ENCODE peak calls at places on chromosomes 12 and 14, in four cellular contexts. One of them, this sample, is unnamed.

GRCh38 chr12:30687265-30687986 is 8.2 kb downstream of the IPO8 start:
- DNase-seq in HepG2: peak; percentile 8
- DNase-seq in GM12878: no peak
- DNase-seq in K562: no peak
- DNase-seq in this sample: no peak

GRCh38 chr14:92546347-92547053 is 32.9 kb downstream of the RIN3 start:
- DNase-seq in HepG2: no peak
- DNase-seq in GM12878: no peak
- DNase-seq in K562: no peak
- DNase-seq in this sample: no peak

GRCh38 chr12:51846911-51847829 is 1.3 kb downstream of the FIGNL2 start:
- DNase-seq in HepG2: no peak
- DNase-seq in GM12878: no peak
- DNase-seq in K562: no peak
- DNase-seq in this sample: peak; percentile 64

GRCh38 chr12:12505544-12506501 is 56.8 kb downstream of the DUSP16 start:
- DNase-seq in HepG2: peak; percentile 53
- DNase-seq in GM12878: peak; percentile 94
- DNase-seq in K562: peak; percentile 29
- DNase-seq in this sample: no peak

GRCh38 chr14:21734457-21735074 is 60.9 kb upstream of the OR4E1 start:
- DNase-seq in HepG2: peak; percentile 75
- DNase-seq in GM12878: peak; percentile 12
- DNase-seq in K562: peak; percentile 58
- DNase-seq in this sample: no peak

GRCh38 chr14:72892103-72892878 is 1.6 kb downstream of the DPF3 start:
- DNase-seq in HepG2: no peak
- DNase-seq in GM12878: no peak
- DNase-seq in K562: peak; percentile 17
- DNase-seq in this sample: peak; percentile 54

GRCh38 chr12:106181416-106182114 is 42.8 kb upstream of the NUAK1 start:
- DNase-seq in HepG2: no peak
- DNase-seq in GM12878: no peak
- DNase-seq in K562: no peak
- DNase-seq in this sample: no peak

GRCh38 chr12:75944097-75944904 is 87.3 kb downstream of the PHLDA1 start:
- DNase-seq in HepG2: peak; percentile 97
- DNase-seq in GM12878: peak; percentile 54
- DNase-seq in K562: peak; percentile 69
- DNase-seq in this sample: no peak

GRCh38 chr14:37179896-37180502 is 7.6 kb upstream of the SLC25A21 start:
- DNase-seq in HepG2: no peak
- DNase-seq in GM12878: no peak
- DNase-seq in K562: no peak
- DNase-seq in this sample: no peak

GRCh38 chr12:4934651-4935050 is 24.9 kb downstream of the KCNA1 start:
- DNase-seq in HepG2: no peak
- DNase-seq in GM12878: no peak
- DNase-seq in K562: no peak
- DNase-seq in this sample: no peak

GRCh38 chr12:42666671-42667243 is 77.2 kb upstream of the PRICKLE1 start:
- DNase-seq in HepG2: no peak
- DNase-seq in GM12878: no peak
- DNase-seq in K562: peak; percentile 2
- DNase-seq in this sample: no peak

GRCh38 chr14:54567224-54567633 is 301 bp downstream of the SAMD4A start:
- DNase-seq in HepG2: no peak
- DNase-seq in GM12878: no peak
- DNase-seq in K562: peak; percentile 28
- DNase-seq in this sample: peak; percentile 54

GRCh38 chr14:22427771-22428228 is 161.2 kb downstream of the DAD1 start:
- DNase-seq in HepG2: peak; percentile 81
- DNase-seq in GM12878: no peak
- DNase-seq in K562: no peak
- DNase-seq in this sample: no peak

GRCh38 chr14:96095581-96096476 is 56.7 kb downstream of the C14orf132 start:
- DNase-seq in HepG2: peak; percentile 55
- DNase-seq in GM12878: no peak
- DNase-seq in K562: no peak
- DNase-seq in this sample: no peak

GRCh38 chr12:116125981-116126566 is 151.4 kb downstream of the MED13L start:
- DNase-seq in HepG2: no peak
- DNase-seq in GM12878: no peak
- DNase-seq in K562: no peak
- DNase-seq in this sample: no peak

GRCh38 chr14:40447032-40447431 is 1014.8 kb upstream of the FBXO33 start:
- DNase-seq in HepG2: no peak
- DNase-seq in GM12878: no peak
- DNase-seq in K562: no peak
- DNase-seq in this sample: no peak

GRCh38 chr12:57131896-57132744 is 3.8 kb downstream of the LRP1 start:
- DNase-seq in HepG2: no peak
- DNase-seq in GM12878: no peak
- DNase-seq in K562: no peak
- DNase-seq in this sample: no peak

GRCh38 chr12:29428630-29429029 is 47.7 kb upstream of the ERGIC2 start:
- DNase-seq in HepG2: no peak
- DNase-seq in GM12878: peak; percentile 34
- DNase-seq in K562: peak; percentile 6
- DNase-seq in this sample: no peak

GRCh38 chr12:88416786-88417185 is 163.5 kb downstream of the KITLG start:
- DNase-seq in HepG2: no peak
- DNase-seq in GM12878: no peak
- DNase-seq in K562: no peak
- DNase-seq in this sample: no peak

GRCh38 chr14:69090187-69090789 is 62.6 kb downstream of the DCAF5 start:
- DNase-seq in HepG2: peak; percentile 33
- DNase-seq in GM12878: no peak
- DNase-seq in K562: peak; percentile 27
- DNase-seq in this sample: peak; percentile 27

GRCh38 chr12:84922721-84923120 is 10.1 kb upstream of the SLC6A15 start:
- DNase-seq in HepG2: no peak
- DNase-seq in GM12878: no peak
- DNase-seq in K562: no peak
- DNase-seq in this sample: no peak

GRCh38 chr14:36657409-36658090 is 4.1 kb upstream of the PAX9 start:
- DNase-seq in HepG2: no peak
- DNase-seq in GM12878: no peak
- DNase-seq in K562: no peak
- DNase-seq in this sample: peak; percentile 58

GRCh38 chr12:54159140-54159539 is 29.6 kb downstream of the SMUG1 start:
- DNase-seq in HepG2: peak; percentile 61
- DNase-seq in GM12878: peak; percentile 7
- DNase-seq in K562: peak; percentile 86
- DNase-seq in this sample: peak; percentile 85

GRCh38 chr12:15705606-15706005 is 83.6 kb downstream of the EPS8 start:
- DNase-seq in HepG2: no peak
- DNase-seq in GM12878: no peak
- DNase-seq in K562: no peak
- DNase-seq in this sample: no peak

GRCh38 chr12:24955389-24955788 is 6.5 kb upstream of the BCAT1 start:
- DNase-seq in HepG2: no peak
- DNase-seq in GM12878: no peak
- DNase-seq in K562: no peak
- DNase-seq in this sample: no peak

GRCh38 chr14:58243790-58244555 is 670 bp upstream of the PSMA3 start:
- DNase-seq in HepG2: peak; percentile 54
- DNase-seq in GM12878: no peak
- DNase-seq in K562: peak; percentile 56
- DNase-seq in this sample: no peak

GRCh38 chr14:64159588-64159987 is 134.6 kb downstream of the ESR2 start:
- DNase-seq in HepG2: no peak
- DNase-seq in GM12878: no peak
- DNase-seq in K562: peak; percentile 6
- DNase-seq in this sample: no peak

DNA sequence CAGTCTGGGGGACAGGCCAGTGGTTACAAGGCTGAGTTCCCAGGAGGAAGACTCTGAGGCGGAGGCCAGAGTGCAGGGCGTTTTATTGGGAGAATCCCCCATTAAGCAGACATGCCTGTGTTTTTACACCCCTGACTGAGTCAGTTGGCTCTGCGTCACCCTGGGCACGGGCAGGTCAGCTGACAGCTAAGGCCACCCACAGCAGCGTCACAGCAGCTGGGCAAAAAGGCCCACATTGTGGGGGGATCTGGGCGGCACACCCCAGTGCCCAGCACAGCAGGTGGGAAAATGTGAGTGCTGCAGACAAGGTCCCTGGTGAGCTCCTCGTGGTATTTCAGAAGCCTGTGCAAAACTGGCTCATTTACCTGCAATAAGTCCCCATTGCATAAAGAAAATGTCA is 184.7 kb downstream of the AACS start:
- DNase-seq in HepG2: no peak
- DNase-seq in GM12878: no peak
- DNase-seq in K562: no peak
- DNase-seq in this sample: no peak
- TF ChIP-seq USF2 in HepG2: no peak
- TF ChIP-seq USF2 in GM12878: no peak
- TF ChIP-seq USF2 in K562: no peak
- TF ChIP-seq USF2 in this sample: no peak

GRCh38 chr14:100070310-100070709 is 5.1 kb downstream of the EVL start:
- DNase-seq in HepG2: no peak
- DNase-seq in GM12878: no peak
- DNase-seq in K562: no peak
- DNase-seq in this sample: no peak

GRCh38 chr14:100074431-100075100 is 9.3 kb downstream of the EVL start:
- DNase-seq in HepG2: no peak
- DNase-seq in GM12878: no peak
- DNase-seq in K562: no peak
- DNase-seq in this sample: no peak

GRCh38 chr14:100071545-100071944 is 6.3 kb downstream of the EVL start:
- DNase-seq in HepG2: no peak
- DNase-seq in GM12878: no peak
- DNase-seq in K562: no peak
- DNase-seq in this sample: no peak

GRCh38 chr14:100076133-100076532 is 10.9 kb downstream of the EVL start:
- DNase-seq in HepG2: peak; percentile 15
- DNase-seq in GM12878: no peak
- DNase-seq in K562: peak; percentile 77
- DNase-seq in this sample: peak; percentile 60

DNA sequence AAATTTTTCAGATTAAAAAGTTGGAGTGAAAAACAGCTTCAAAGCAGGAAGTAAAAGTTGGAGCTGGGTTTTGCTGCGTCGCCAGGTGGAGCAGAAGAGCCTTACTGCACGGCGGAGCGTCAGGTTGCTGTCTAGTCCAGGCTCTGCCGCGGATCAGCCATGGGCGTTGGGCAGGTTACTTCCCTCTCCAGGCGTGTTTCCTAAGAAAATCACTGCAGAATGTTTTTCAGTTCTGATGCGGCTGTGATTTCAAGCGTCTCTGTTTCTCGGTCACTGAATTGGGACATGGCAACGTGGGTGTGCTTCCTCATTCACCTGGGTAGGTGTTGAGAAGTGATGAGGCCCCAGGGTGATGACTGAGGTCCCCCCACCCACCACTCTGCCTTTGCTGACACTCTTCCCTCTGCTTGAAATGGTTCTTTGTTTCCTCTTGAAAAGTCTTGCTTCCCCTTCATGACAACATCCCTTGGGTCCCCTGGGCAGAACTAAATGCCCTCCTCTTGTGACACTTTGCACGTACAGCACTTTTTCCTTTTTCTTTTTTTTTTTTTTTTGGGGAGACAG is 7.6 kb downstream of the EVL start:
- DNase-seq in HepG2: no peak
- DNase-seq in GM12878: no peak
- DNase-seq in K562: peak; percentile 70
- DNase-seq in this sample: no peak
- TF ChIP-seq CBFB in HepG2: no peak
- TF ChIP-seq CBFB in GM12878: no peak
- TF ChIP-seq CBFB in K562: no peak
- TF ChIP-seq CBFB in this sample: no peak

DNA sequence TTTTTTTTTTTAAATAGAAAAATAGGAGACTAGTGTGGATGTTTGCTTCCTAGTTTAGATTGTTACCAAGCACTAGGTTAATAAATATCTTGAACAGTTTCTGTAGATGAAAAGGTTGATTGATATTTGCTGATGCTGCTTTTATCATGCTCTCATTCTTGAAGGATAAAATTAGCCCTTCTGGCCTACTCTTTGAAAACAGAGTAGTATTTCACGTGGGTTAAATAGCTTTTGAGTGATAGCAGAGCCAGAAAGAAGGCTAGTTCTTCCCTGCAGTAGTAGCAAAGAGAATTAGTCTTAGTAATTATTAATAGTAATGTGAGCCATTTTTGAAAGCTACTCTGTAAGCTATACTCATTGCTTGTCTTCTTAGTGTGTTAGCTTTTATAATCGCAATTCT is 5.2 kb downstream of the NEDD1 start:
- DNase-seq in HepG2: no peak
- DNase-seq in GM12878: no peak
- DNase-seq in K562: no peak
- DNase-seq in this sample: no peak
- TF ChIP-seq USF2 in HepG2: no peak
- TF ChIP-seq USF2 in GM12878: no peak
- TF ChIP-seq USF2 in K562: no peak
- TF ChIP-seq USF2 in this sample: no peak

DNA sequence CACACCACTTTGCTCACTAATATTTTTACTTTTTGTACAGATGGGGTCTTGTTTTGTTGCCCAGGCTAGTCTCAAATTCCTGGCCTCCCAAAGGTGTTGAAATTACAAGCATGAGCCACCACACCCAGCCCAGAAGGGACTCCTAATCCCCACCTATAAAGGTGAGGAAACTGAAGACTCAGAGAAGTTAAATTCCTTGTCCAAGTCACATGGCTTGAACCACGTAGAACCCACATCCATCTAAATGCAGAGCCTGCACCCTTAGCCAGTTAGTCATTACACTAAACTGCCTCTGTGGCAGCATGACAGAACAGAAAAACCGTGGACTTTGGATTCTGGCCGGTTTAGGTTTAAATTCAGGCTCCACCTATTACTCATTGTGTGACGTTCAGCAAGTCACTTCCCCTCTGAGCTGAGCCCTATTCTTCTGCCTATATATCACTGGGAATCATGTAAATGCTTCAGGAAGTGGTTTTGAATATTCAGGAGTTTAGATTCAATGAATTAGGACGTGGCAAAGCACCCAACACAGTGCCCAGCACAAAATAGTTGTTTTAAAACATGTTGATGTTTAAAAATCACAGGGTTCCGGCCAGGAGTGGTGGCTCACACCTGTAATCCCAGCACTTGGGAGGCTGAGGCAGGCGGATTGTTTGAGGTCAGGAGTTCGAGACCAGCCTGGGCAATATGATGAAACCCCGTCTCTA is 3.0 kb upstream of the CORO1C start:
- DNase-seq in HepG2: peak; percentile 98
- DNase-seq in GM12878: peak; percentile 42
- DNase-seq in K562: peak; percentile 65
- DNase-seq in this sample: no peak
- TF ChIP-seq CBFB in HepG2: no peak
- TF ChIP-seq CBFB in GM12878: no peak
- TF ChIP-seq CBFB in K562: no peak
- TF ChIP-seq CBFB in this sample: no peak

GRCh38 chr14:81453166-81453766 is 53.1 kb upstream of the STON2 start:
- DNase-seq in HepG2: peak; percentile 47
- DNase-seq in GM12878: no peak
- DNase-seq in K562: peak; percentile 70
- DNase-seq in this sample: peak; percentile 62
- TF ChIP-seq USF2 in HepG2: no peak
- TF ChIP-seq USF2 in GM12878: no peak
- TF ChIP-seq USF2 in K562: no peak
- TF ChIP-seq USF2 in this sample: no peak

This sample was measured in WTC11.